ENCODE peak calls at places on chromosomes 12 and 14, in seven cellular contexts. E, Z, X, O, D, J and M are unnamed samples.

GRCh38 chr14:70995671-70996070 is 88.4 kb downstream of the PCNX1 start:
- DNase-seq in E (peak; percentile 73), D (no peak), Z (no peak), X (peak; percentile 65), J (peak; percentile 6), O (no peak), M (no peak)

GRCh38 chr14:50447491-50447890 is 50.8 kb upstream of the CDKL1 start:
- DNase-seq in X (no peak), Z (no peak), J (peak; percentile 21), O (no peak), D (no peak), E (no peak), M (peak; percentile 4)

GRCh38 chr12:24838531-24838950 is 110.4 kb downstream of the BCAT1 start:
- DNase-seq in Z (no peak), D (no peak), O (peak; percentile 96), J (peak; percentile 87), X (no peak), E (no peak), M (peak; percentile 90)

GRCh38 chr12:128693771-128694170 is 130.0 kb downstream of the SLC15A4 start:
- DNase-seq in E (no peak), O (no peak), D (no peak), Z (no peak), J (no peak), X (no peak), M (no peak)

GRCh38 chr14:58297412-58297761 is 968 bp upstream of the ARID4A start:
- DNase-seq in E (no peak), D (no peak), X (no peak), O (peak; percentile 85), J (no peak), Z (no peak), M (peak; percentile 75)

GRCh38 chr12:31021181-31021580 is 52.5 kb upstream of the DDX11 start:
- DNase-seq in X (no peak), D (no peak), O (no peak), J (no peak), E (no peak), Z (no peak), M (no peak)

GRCh38 chr12:30622509-30622908 is 73.2 kb downstream of the IPO8 start:
- DNase-seq in E (no peak), X (no peak), O (peak; percentile 87), J (peak; percentile 73), Z (no peak), D (no peak), M (peak; percentile 71)

GRCh38 chr12:47270782-47271664 is 191.3 kb upstream of the AMIGO2 start:
- DNase-seq in X (no peak), O (peak; percentile 77), J (peak; percentile 77), D (no peak), E (no peak), Z (no peak), M (no peak)

GRCh38 chr12:42789808-42790760 is 200.5 kb upstream of the PRICKLE1 start:
- DNase-seq in X (no peak), E (no peak), D (no peak), Z (no peak), O (peak; percentile 20), J (no peak), M (no peak)

GRCh38 chr12:3351731-3352130 is 139.3 kb upstream of the PRMT8 start:
- DNase-seq in Z (no peak), J (no peak), X (no peak), D (no peak), O (no peak), E (no peak), M (no peak)

GRCh38 chr12:15581006-15581405 is 208.2 kb downstream of the EPS8 start:
- DNase-seq in Z (no peak), E (no peak), O (no peak), D (no peak), X (no peak), J (peak; percentile 53), M (no peak)

GRCh38 chr12:19967486-19967885 is 400.9 kb upstream of the PDE3A start:
- DNase-seq in D (no peak), X (no peak), E (peak; percentile 69), O (peak; percentile 96), J (peak; percentile 96), Z (no peak), M (peak; percentile 45)

GRCh38 chr14:77123381-77124344 is 17.9 kb downstream of the ZDHHC22 start:
- DNase-seq in E (peak; percentile 64), O (no peak), J (no peak), Z (no peak), D (no peak), X (peak; percentile 46), M (peak; percentile 78)

GRCh38 chr14:61542848-61543790 is 152.2 kb upstream of the HIF1A start:
- DNase-seq in E (no peak), J (no peak), O (no peak), Z (no peak), X (no peak), D (no peak), M (no peak)

GRCh38 chr14:53951661-53952265 is 4.9 kb downstream of the BMP4 start:
- DNase-seq in D (peak; percentile 57), X (peak; percentile 48), O (peak; percentile 45), Z (no peak), J (no peak), E (peak; percentile 63), M (peak; percentile 82)

GRCh38 chr14:24066490-24067132 is 4.8 kb upstream of the CPNE6 start:
- DNase-seq in J (no peak), D (no peak), O (no peak), Z (no peak), E (no peak), X (no peak), M (no peak)

GRCh38 chr14:91898256-91898843 is 31.0 kb upstream of the TC2N start:
- DNase-seq in E (no peak), J (no peak), Z (no peak), X (no peak), D (no peak), O (no peak), M (no peak)

GRCh38 chr12:114662512-114663177 is 21.3 kb downstream of the TBX3 start:
- DNase-seq in Z (no peak), X (peak; percentile 78), D (peak; percentile 91), O (peak; percentile 86), E (peak; percentile 82), J (peak; percentile 91), M (peak; percentile 90)

GRCh38 chr12:77477907-77478533 is 352.7 kb upstream of the NAV3 start:
- DNase-seq in O (no peak), E (no peak), J (no peak), Z (no peak), D (no peak), X (no peak), M (no peak)

GRCh38 chr12:4031703-4032291 is 158.6 kb upstream of the PARP11 start:
- DNase-seq in O (peak; percentile 53), D (no peak), X (peak; percentile 53), E (no peak), Z (no peak), J (peak; percentile 20), M (peak; percentile 25)

GRCh38 chr14:53368714-53369191 is 215.6 kb upstream of the DDHD1 start:
- DNase-seq in E (no peak), X (no peak), D (no peak), O (peak; percentile 87), J (peak; percentile 88), Z (no peak), M (no peak)

GRCh38 chr14:49893309-49894213 is 679 bp downstream of the ARF6 start:
- DNase-seq in O (peak; percentile 62), X (no peak), Z (peak; percentile 29), J (no peak), D (no peak), E (peak; percentile 41), M (peak; percentile 35)

GRCh38 chr12:121299662-121300061 is 3.2 kb upstream of the CAMKK2 start:
- DNase-seq in X (no peak), J (no peak), E (no peak), O (no peak), D (no peak), Z (no peak), M (no peak)

GRCh38 chr12:118120579-118121363 is 15.2 kb upstream of the PEBP1 start:
- DNase-seq in O (peak; percentile 71), D (peak; percentile 79), E (peak; percentile 89), X (peak; percentile 95), Z (peak; percentile 36), J (peak; percentile 61), M (peak; percentile 77)

GRCh38 chr12:76976777-76977465 is 88.4 kb downstream of the E2F7 start:
- DNase-seq in J (no peak), E (no peak), Z (no peak), X (no peak), D (no peak), O (no peak), M (no peak)

GRCh38 chr14:99529899-99530298 is 48.7 kb downstream of the CCNK start:
- DNase-seq in X (no peak), D (no peak), J (peak; percentile 45), O (peak; percentile 17), Z (no peak), E (no peak), M (no peak)
- H2BK5ac ChIP-seq in X (no peak overlapping the region), D (no peak overlapping the region), J (no peak overlapping the region), O (no peak overlapping the region), Z (peak overlapping the region; percentile 56), E (no peak overlapping the region), M (no peak overlapping the region)

GRCh38 chr12:68769941-68770340 is 24.0 kb downstream of the SLC35E3 start:
- DNase-seq in X (no peak), Z (no peak), D (no peak), O (no peak), J (no peak), E (no peak), M (no peak)

GRCh38 chr12:68767191-68767590 is 21.2 kb downstream of the SLC35E3 start:
- DNase-seq in J (no peak), O (no peak), X (no peak), E (no peak), D (no peak), Z (no peak), M (no peak)

GRCh38 chr12:68766646-68767045 is 20.7 kb downstream of the SLC35E3 start:
- DNase-seq in X (no peak), J (no peak), O (no peak), Z (no peak), D (no peak), E (no peak), M (no peak)

GRCh38 chr12:68765696-68766095 is 19.7 kb downstream of the SLC35E3 start:
- DNase-seq in J (no peak), E (no peak), O (no peak), X (no peak), D (no peak), Z (no peak), M (no peak)

GRCh38 chr12:68768431-68768934 is 22.5 kb downstream of the SLC35E3 start:
- DNase-seq in X (no peak), J (peak; percentile 49), Z (no peak), O (no peak), D (no peak), E (no peak), M (no peak)
- H3K18ac ChIP-seq in X (no peak overlapping the region), J (no peak overlapping the region), Z (no peak overlapping the region), O (no peak overlapping the region), D (no peak overlapping the region), E (no peak overlapping the region), M (no peak overlapping the region)

DNA sequence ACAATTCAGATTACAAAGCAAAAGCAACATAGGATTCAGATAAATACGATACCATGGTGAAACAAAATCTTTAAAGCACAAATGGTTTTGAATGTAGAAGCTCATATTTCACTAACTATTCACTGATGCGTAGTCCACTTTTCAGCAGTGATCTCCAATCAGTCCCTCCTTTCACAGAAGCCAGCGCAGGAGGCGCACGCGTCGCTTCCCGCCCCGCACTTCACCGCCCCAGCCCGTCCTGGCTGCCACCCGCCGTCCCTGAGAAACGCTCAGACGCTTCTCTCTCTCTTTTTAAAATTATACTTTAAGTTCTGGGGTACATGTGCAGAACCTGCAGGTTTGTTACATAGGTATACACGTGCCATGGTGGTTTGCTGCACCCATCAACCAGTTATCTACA is 19.8 kb upstream of the CHFR start:
- DNase-seq in J (no peak), D (no peak), X (no peak), E (no peak), Z (no peak), O (no peak), M (no peak)
- H2AK5ac ChIP-seq in J (no peak overlapping the region), D (no peak overlapping the region), X (no peak overlapping the region), E (no peak overlapping the region), Z (no peak overlapping the region), O (no peak overlapping the region), M (no peak overlapping the region)

GRCh38 chr12:51028126-51028810 is 2.1 kb upstream of the SLC11A2 start:
- DNase-seq in E (peak; percentile 88), D (no peak), O (peak; percentile 59), J (peak; percentile 33), Z (peak; percentile 21), X (peak; percentile 72), M (peak; percentile 61)
- H2BK5ac ChIP-seq in E (no peak overlapping the region), D (no peak overlapping the region), O (no peak overlapping the region), J (no peak overlapping the region), Z (no peak overlapping the region), X (no peak overlapping the region), M (peak overlapping the region; percentile 89)